ENCODE peak calls at places on chromosomes 1 and 21, in seven cellular contexts. H is T47D; M is T-helper 9 cell; Q is activated T-helper 1 cell treated with Interleukin-2 at 50 U/mL for 16 hours; U is EL; B is activated CD4-positive, alpha-beta T cell treated with anti-CD3 and anti-CD28 coated beads, Interleukin-2, amount 50 U/mL, for 48 hours; Z is SK-MEL-5. G is an unnamed sample.

GRCh38 chr1:36223996-36224536 is at the start of gene THRAP3:
- DNase-seq in U (peak), H (peak), M (peak), Q (peak), B (peak), Z (peak), G (peak)

GRCh38 chr1:70685300-70686286 is 274.5 kb downstream of the CTH start:
- DNase-seq in B (peak), H (no peak), Q (no peak), M (no peak), U (peak), Z (peak), G (peak)

GRCh38 chr1:245566952-245567351 is 412.2 kb downstream of the KIF26B start:
- DNase-seq in H (no peak), Q (no peak), B (no peak), M (no peak), U (no peak), Z (no peak), G (no peak)

GRCh38 chr21:43771698-43772367 is 4.3 kb downstream of the CSTB start:
- DNase-seq in H (no peak), B (no peak), Z (peak), Q (no peak), M (no peak), U (no peak), G (no peak)

GRCh38 chr1:180353930-180354329 is 123.9 kb downstream of the LHX4 start:
- DNase-seq in H (no peak), Z (no peak), M (no peak), U (no peak), B (no peak), Q (no peak), G (no peak)

GRCh38 chr1:2808831-2809605 is 7.5 kb upstream of the TTC34 start:
- DNase-seq in H (no peak), U (no peak), Q (no peak), Z (no peak), M (no peak), B (no peak), G (no peak)

GRCh38 chr1:99685516-99686180 is 39.7 kb downstream of the PALMD start:
- DNase-seq in Q (no peak), U (peak), Z (peak), B (peak), H (no peak), M (no peak), G (peak)

GRCh38 chr21:43944757-43945156 is 67.4 kb upstream of the TRAPPC10 start:
- DNase-seq in Q (no peak), Z (no peak), B (no peak), H (no peak), M (no peak), U (no peak), G (no peak)

GRCh38 chr1:121483961-121484424 is 299.2 kb downstream of the SRGAP2C start:
- DNase-seq in M (no peak), Z (peak), H (no peak), Q (no peak), B (no peak), U (peak), G (no peak)

GRCh38 chr21:29504751-29505321 is 206.1 kb downstream of the BACH1 start:
- DNase-seq in M (no peak), U (peak), B (no peak), Q (no peak), H (no peak), Z (no peak), G (no peak)

GRCh38 chr21:34517491-34518245 is 5.7 kb upstream of the KCNE1 start:
- DNase-seq in Z (peak), H (no peak), B (no peak), U (no peak), M (no peak), Q (no peak), G (no peak)

GRCh38 chr1:31862071-31862470 is 46.2 kb upstream of the SPOCD1 start:
- DNase-seq in M (no peak), B (no peak), Z (no peak), H (no peak), Q (no peak), U (no peak), G (no peak)

GRCh38 chr21:42513151-42513984 is at the start of gene SLC37A1:
- DNase-seq in M (peak), H (peak), Z (no peak), U (no peak), Q (peak), B (peak), G (peak)

GRCh38 chr1:243490748-243491686 is 235.2 kb downstream of the SDCCAG8 start:
- DNase-seq in U (no peak), Z (no peak), H (no peak), B (no peak), M (no peak), Q (no peak), G (no peak)

GRCh38 chr21:33268736-33269441 is 2.7 kb downstream of the IL10RB start:
- DNase-seq in M (peak), H (peak), B (peak), Q (peak), U (no peak), Z (no peak), G (peak)

GRCh38 chr1:14945132-14946010 is 208.2 kb upstream of the TMEM51 start:
- DNase-seq in H (no peak), Q (no peak), B (no peak), U (peak), Z (no peak), M (no peak), G (peak)

GRCh38 chr1:235417101-235417697 is 50.0 kb downstream of the TBCE start:
- DNase-seq in B (peak), H (peak), M (peak), Z (peak), U (peak), Q (peak), G (peak)

GRCh38 chr1:167301355-167301754 is 80.7 kb downstream of the POU2F1 start:
- DNase-seq in B (no peak), U (no peak), Q (no peak), M (no peak), Z (no peak), H (no peak), G (no peak)

GRCh38 chr1:227886993-227887696 is 60.6 kb downstream of the WNT9A start:
- DNase-seq in M (no peak), Q (no peak), H (no peak), B (peak), U (peak), Z (no peak), G (peak)

GRCh38 chr1:63122051-63122450 is 200.3 kb upstream of the FOXD3 start:
- DNase-seq in Z (no peak), B (no peak), H (no peak), Q (no peak), U (no peak), M (no peak), G (no peak)

GRCh38 chr21:45739218-45740087 is 95.9 kb downstream of the PCBP3 start:
- DNase-seq in M (no peak), H (no peak), B (no peak), U (no peak), Q (no peak), Z (no peak), G (no peak)

GRCh38 chr1:168386949-168387586 is 106.4 kb downstream of the TBX19 start:
- DNase-seq in U (no peak), Z (no peak), M (peak), H (no peak), Q (peak), B (peak), G (peak)

GRCh38 chr1:181202986-181203555 is 114.6 kb downstream of the IER5 start:
- DNase-seq in U (no peak), Q (no peak), M (no peak), H (no peak), Z (no peak), B (no peak), G (no peak)

GRCh38 chr1:187933562-187934419 is 1105.0 kb downstream of the PLA2G4A start:
- DNase-seq in M (no peak), B (no peak), U (no peak), Q (no peak), Z (no peak), H (no peak), G (no peak)

GRCh38 chr1:43706598-43707190 is 642 bp upstream of the ST3GAL3 start:
- DNase-seq in Z (peak), B (peak), H (no peak), Q (no peak), M (no peak), U (peak), G (no peak)

GRCh38 chr21:45072963-45073300 is 1.4 kb upstream of the ADARB1 start:
- DNase-seq in U (no peak), B (no peak), H (no peak), Q (no peak), Z (no peak), M (no peak), G (no peak)

GRCh38 chr1:57422271-57423134 is 1.4 kb downstream of the DAB1 start:
- DNase-seq in H (no peak), B (no peak), U (peak), Q (no peak), Z (no peak), M (no peak), G (no peak)

GRCh38 chr1:19744335-19744743 is 55.4 kb downstream of the TMCO4 start:
- DNase-seq in Z (no peak), U (no peak), M (no peak), H (no peak), B (no peak), Q (no peak), G (no peak)

G was measured in left lobe of liver.